ENCODE peak calls at places on chromosome 12, in ten cellular contexts. V, K, W, F, D, X, J, Q, I and E are unnamed samples.

GRCh38 chr12:16034136-16034817 is 123.1 kb downstream of the DERA start:
- DNase-seq in V (no peak), K (no peak), W (no peak), F (no peak), D (no peak), X (no peak), J (no peak), Q (no peak), I (no peak), E (no peak)

GRCh38 chr12:106171117-106171750 is 32.5 kb upstream of the NUAK1 start:
- DNase-seq in V (no peak), K (no peak), W (no peak), F (no peak), D (no peak), X (no peak), J (no peak), Q (no peak), I (no peak), E (no peak)

GRCh38 chr12:80707830-80708534 is 548 bp downstream of the MYF6 start:
- DNase-seq in V (no peak), K (no peak), W (no peak), F (no peak), D (no peak), X (no peak), J (peak), Q (no peak), I (no peak), E (peak)

GRCh38 chr12:130026608-130027176 is 122.9 kb upstream of the TMEM132D start:
- DNase-seq in V (peak), K (peak), W (no peak), F (no peak), D (peak), X (no peak), J (peak), Q (no peak), I (peak), E (peak)

GRCh38 chr12:121089031-121089812 is 43.5 kb upstream of the P2RX7 start:
- DNase-seq in V (no peak), K (no peak), W (no peak), F (no peak), D (no peak), X (no peak), J (peak), Q (no peak), I (no peak), E (no peak)

GRCh38 chr12:19140381-19141236 is 11.1 kb downstream of the PLEKHA5 start:
- DNase-seq in V (no peak), K (no peak), W (no peak), F (no peak), D (no peak), X (no peak), J (no peak), Q (no peak), I (no peak), E (no peak)

GRCh38 chr12:131640436-131640969 is 70.4 kb upstream of the SFSWAP start:
- DNase-seq in V (no peak), K (no peak), W (no peak), F (no peak), D (no peak), X (no peak), J (no peak), Q (no peak), I (no peak), E (no peak)

GRCh38 chr12:9687228-9687627 is 17.7 kb downstream of the CLEC2D start:
- DNase-seq in V (no peak), K (no peak), W (no peak), F (no peak), D (no peak), X (no peak), J (no peak), Q (no peak), I (no peak), E (no peak)

GRCh38 chr12:91833780-91834359 is 311.8 kb downstream of the BTG1 start:
- DNase-seq in V (no peak), K (no peak), W (peak), F (peak), D (no peak), X (no peak), J (no peak), Q (no peak), I (no peak), E (no peak)